ENCODE peak calls at places on chromosome 9, in seven cellular contexts. L is spleen, O is iris pigment epithelial cell, A is mammary epithelial cell, U is Kasumi-1, Q is Right ventricle myocardium superior, Z is non-pigmented ciliary epithelial cell. N is an unnamed sample.
A peak's percentile ranks its signal among the peaks of the same experiment; 100 is the strongest.

GRCh38 chr9:13939129-13939528 is 374.8 kb downstream of the NFIB start:
- DNase-seq in O (peak; percentile 92), U (no peak), A (peak; percentile 86), L (no peak), Z (peak; percentile 62), Q (no peak), N (no peak)

GRCh38 chr9:29039258-29039657 is 1466.0 kb upstream of the C9orf72 start:
- DNase-seq in O (peak; percentile 11), Q (no peak), L (no peak), Z (no peak), A (peak; percentile 75), U (no peak), N (no peak)

GRCh38 chr9:14399736-14400657 is 86.1 kb upstream of the NFIB start:
- DNase-seq in U (no peak), Z (no peak), L (no peak), Q (no peak), A (no peak), O (peak; percentile 26), N (no peak)

GRCh38 chr9:101738566-101739183 is at the start of gene GRIN3A:
- DNase-seq in A (no peak), U (no peak), Z (no peak), L (no peak), O (no peak), Q (peak; percentile 60), N (peak; percentile 61)

GRCh38 chr9:14205463-14205862 is 108.5 kb downstream of the NFIB start:
- DNase-seq in A (peak; percentile 88), U (no peak), O (peak; percentile 95), Z (peak; percentile 85), L (no peak), Q (no peak), N (no peak)

GRCh38 chr9:18861599-18862546 is 171.1 kb downstream of the SAXO1 start:
- DNase-seq in Q (peak; percentile 57), L (no peak), U (no peak), O (peak; percentile 65), A (no peak), Z (peak; percentile 34), N (no peak)

GRCh38 chr9:83971485-83971884 is 8.5 kb downstream of the HNRNPK start:
- DNase-seq in Z (no peak), Q (no peak), L (no peak), O (no peak), U (no peak), A (no peak), N (no peak)

GRCh38 chr9:135615666-135616620 is 23.4 kb downstream of the GLT6D1 start:
- DNase-seq in U (no peak), A (no peak), L (no peak), O (no peak), Z (no peak), Q (no peak), N (no peak)

GRCh38 chr9:135612981-135613910 is 26.1 kb downstream of the GLT6D1 start:
- DNase-seq in O (no peak), U (no peak), L (no peak), Q (no peak), Z (no peak), A (no peak), N (peak; percentile 55)

GRCh38 chr9:74379718-74380117 is 117.4 kb upstream of the RORB start:
- DNase-seq in L (no peak), A (peak; percentile 66), Z (peak; percentile 13), O (peak; percentile 50), U (peak; percentile 63), Q (no peak), N (no peak)